ENCODE peak calls at places on chromosomes 1 and 21, in ten cellular contexts. One of them, this sample, is unnamed.

GRCh38 chr1:40266786-40267535 is 8.9 kb downstream of the ZMPSTE24 start:
- DNase-seq in GM12878: no peak
- DNase-seq in upper lobe of left lung: no peak
- DNase-seq in stomach: no peak
- DNase-seq in K562: no peak
- DNase-seq in endothelial cell of umbilical vein: no peak
- DNase-seq in breast epithelium: no peak
- DNase-seq in spleen: no peak
- DNase-seq in Panc1: no peak
- DNase-seq in vagina: no peak
- DNase-seq in this sample: no peak

GRCh38 chr21:45549670-45550463 is 7.6 kb upstream of the SLC19A1 start:
- DNase-seq in vagina: no peak
- DNase-seq in spleen: peak; percentile 91
- DNase-seq in Panc1: no peak
- DNase-seq in stomach: no peak
- DNase-seq in K562: no peak
- DNase-seq in upper lobe of left lung: peak; percentile 63
- DNase-seq in endothelial cell of umbilical vein: no peak
- DNase-seq in GM12878: peak; percentile 49
- DNase-seq in breast epithelium: no peak
- DNase-seq in this sample: no peak

GRCh38 chr21:26966978-26967913 is at the start of gene ADAMTS5:
- DNase-seq in Panc1: no peak
- DNase-seq in GM12878: no peak
- DNase-seq in breast epithelium: peak; percentile 40
- DNase-seq in upper lobe of left lung: no peak
- DNase-seq in vagina: no peak
- DNase-seq in stomach: peak; percentile 25
- DNase-seq in spleen: peak; percentile 78
- DNase-seq in K562: no peak
- DNase-seq in endothelial cell of umbilical vein: peak; percentile 15
- DNase-seq in this sample: no peak

GRCh38 chr1:219385786-219386427 is 212.2 kb downstream of the LYPLAL1 start:
- DNase-seq in breast epithelium: no peak
- DNase-seq in K562: peak; percentile 67
- DNase-seq in Panc1: peak; percentile 68
- DNase-seq in GM12878: peak; percentile 5
- DNase-seq in spleen: no peak
- DNase-seq in upper lobe of left lung: peak; percentile 24
- DNase-seq in stomach: no peak
- DNase-seq in endothelial cell of umbilical vein: peak; percentile 66
- DNase-seq in vagina: no peak
- DNase-seq in this sample: no peak

GRCh38 chr1:29413661-29414060 is 177.3 kb downstream of the PTPRU start:
- DNase-seq in stomach: no peak
- DNase-seq in upper lobe of left lung: no peak
- DNase-seq in K562: no peak
- DNase-seq in endothelial cell of umbilical vein: no peak
- DNase-seq in GM12878: no peak
- DNase-seq in spleen: no peak
- DNase-seq in Panc1: no peak
- DNase-seq in breast epithelium: no peak
- DNase-seq in vagina: no peak
- DNase-seq in this sample: no peak

GRCh38 chr1:178093958-178094751 is at the start of gene RASAL2:
- DNase-seq in upper lobe of left lung: peak; percentile 61
- DNase-seq in stomach: peak; percentile 62
- DNase-seq in spleen: peak; percentile 88
- DNase-seq in endothelial cell of umbilical vein: peak; percentile 70
- DNase-seq in vagina: no peak
- DNase-seq in breast epithelium: peak; percentile 39
- DNase-seq in GM12878: no peak
- DNase-seq in K562: peak; percentile 57
- DNase-seq in Panc1: no peak
- DNase-seq in this sample: no peak

GRCh38 chr1:219904934-219905333 is 23.4 kb downstream of the SLC30A10 start:
- DNase-seq in upper lobe of left lung: no peak
- DNase-seq in K562: peak; percentile 71
- DNase-seq in stomach: no peak
- DNase-seq in endothelial cell of umbilical vein: no peak
- DNase-seq in spleen: no peak
- DNase-seq in vagina: no peak
- DNase-seq in breast epithelium: no peak
- DNase-seq in GM12878: no peak
- DNase-seq in Panc1: no peak
- DNase-seq in this sample: no peak

GRCh38 chr1:26557078-26557477 is 27.5 kb downstream of the RPS6KA1 start:
- DNase-seq in Panc1: no peak
- DNase-seq in upper lobe of left lung: no peak
- DNase-seq in vagina: no peak
- DNase-seq in breast epithelium: no peak
- DNase-seq in endothelial cell of umbilical vein: no peak
- DNase-seq in GM12878: no peak
- DNase-seq in K562: no peak
- DNase-seq in spleen: no peak
- DNase-seq in stomach: no peak
- DNase-seq in this sample: no peak

GRCh38 chr1:54406339-54407181 is at the start of gene SSBP3:
- DNase-seq in spleen: peak; percentile 99
- DNase-seq in Panc1: no peak
- DNase-seq in breast epithelium: peak; percentile 87
- DNase-seq in stomach: peak; percentile 95
- DNase-seq in upper lobe of left lung: peak; percentile 93
- DNase-seq in vagina: no peak
- DNase-seq in endothelial cell of umbilical vein: peak; percentile 95
- DNase-seq in K562: peak; percentile 97
- DNase-seq in GM12878: peak; percentile 60
- DNase-seq in this sample: no peak

GRCh38 chr1:187070076-187070475 is 241.3 kb downstream of the PLA2G4A start:
- DNase-seq in spleen: no peak
- DNase-seq in stomach: no peak
- DNase-seq in vagina: no peak
- DNase-seq in GM12878: no peak
- DNase-seq in Panc1: no peak
- DNase-seq in K562: no peak
- DNase-seq in upper lobe of left lung: no peak
- DNase-seq in breast epithelium: no peak
- DNase-seq in endothelial cell of umbilical vein: no peak
- DNase-seq in this sample: no peak

GRCh38 chr1:182768973-182769372 is 20.6 kb upstream of the NPL start:
- DNase-seq in K562: no peak
- DNase-seq in spleen: no peak
- DNase-seq in Panc1: no peak
- DNase-seq in endothelial cell of umbilical vein: no peak
- DNase-seq in stomach: no peak
- DNase-seq in breast epithelium: no peak
- DNase-seq in upper lobe of left lung: no peak
- DNase-seq in vagina: no peak
- DNase-seq in GM12878: no peak
- DNase-seq in this sample: no peak

GRCh38 chr1:232570007-232570406 is 59.9 kb downstream of the SIPA1L2 start:
- DNase-seq in K562: no peak
- DNase-seq in stomach: no peak
- DNase-seq in Panc1: no peak
- DNase-seq in vagina: no peak
- DNase-seq in GM12878: no peak
- DNase-seq in endothelial cell of umbilical vein: peak; percentile 38
- DNase-seq in breast epithelium: no peak
- DNase-seq in spleen: no peak
- DNase-seq in upper lobe of left lung: no peak
- DNase-seq in this sample: no peak

GRCh38 chr1:93874025-93874651 is 4.9 kb downstream of the DNTTIP2 start:
- DNase-seq in endothelial cell of umbilical vein: peak; percentile 21
- DNase-seq in upper lobe of left lung: no peak
- DNase-seq in stomach: no peak
- DNase-seq in K562: no peak
- DNase-seq in GM12878: no peak
- DNase-seq in vagina: no peak
- DNase-seq in spleen: no peak
- DNase-seq in Panc1: peak; percentile 13
- DNase-seq in breast epithelium: no peak
- DNase-seq in this sample: no peak

GRCh38 chr21:31137951-31138350 is 99.7 kb upstream of the KRTAP19-8 start:
- DNase-seq in spleen: no peak
- DNase-seq in vagina: no peak
- DNase-seq in K562: no peak
- DNase-seq in Panc1: no peak
- DNase-seq in GM12878: no peak
- DNase-seq in breast epithelium: no peak
- DNase-seq in upper lobe of left lung: no peak
- DNase-seq in stomach: no peak
- DNase-seq in endothelial cell of umbilical vein: no peak
- DNase-seq in this sample: no peak

GRCh38 chr1:234960722-234961467 is 167.7 kb downstream of the TOMM20 start:
- DNase-seq in endothelial cell of umbilical vein: peak; percentile 95
- DNase-seq in breast epithelium: no peak
- DNase-seq in GM12878: no peak
- DNase-seq in spleen: no peak
- DNase-seq in K562: peak; percentile 65
- DNase-seq in vagina: no peak
- DNase-seq in Panc1: no peak
- DNase-seq in upper lobe of left lung: peak; percentile 75
- DNase-seq in stomach: peak; percentile 78
- DNase-seq in this sample: no peak

GRCh38 chr1:234963904-234964702 is 164.5 kb downstream of the TOMM20 start:
- DNase-seq in vagina: no peak
- DNase-seq in breast epithelium: no peak
- DNase-seq in Panc1: no peak
- DNase-seq in endothelial cell of umbilical vein: peak; percentile 33
- DNase-seq in GM12878: no peak
- DNase-seq in stomach: peak; percentile 66
- DNase-seq in upper lobe of left lung: no peak
- DNase-seq in K562: no peak
- DNase-seq in spleen: no peak
- DNase-seq in this sample: no peak

GRCh38 chr1:234962340-234962989 is 166.2 kb downstream of the TOMM20 start:
- DNase-seq in stomach: no peak
- DNase-seq in breast epithelium: no peak
- DNase-seq in endothelial cell of umbilical vein: no peak
- DNase-seq in K562: peak; percentile 74
- DNase-seq in spleen: no peak
- DNase-seq in GM12878: peak; percentile 91
- DNase-seq in Panc1: no peak
- DNase-seq in vagina: no peak
- DNase-seq in upper lobe of left lung: no peak
- DNase-seq in this sample: no peak

GRCh38 chr1:234963180-234963903 is 165.3 kb downstream of the TOMM20 start:
- DNase-seq in GM12878: peak; percentile 97
- DNase-seq in stomach: peak; percentile 88
- DNase-seq in breast epithelium: peak; percentile 91
- DNase-seq in upper lobe of left lung: peak; percentile 94
- DNase-seq in K562: peak; percentile 80
- DNase-seq in Panc1: no peak
- DNase-seq in spleen: peak; percentile 97
- DNase-seq in endothelial cell of umbilical vein: peak; percentile 34
- DNase-seq in vagina: no peak
- DNase-seq in this sample: no peak

GRCh38 chr1:234961468-234962339 is 166.9 kb downstream of the TOMM20 start:
- DNase-seq in K562: no peak
- DNase-seq in endothelial cell of umbilical vein: peak; percentile 68
- DNase-seq in spleen: no peak
- DNase-seq in breast epithelium: no peak
- DNase-seq in upper lobe of left lung: no peak
- DNase-seq in vagina: no peak
- DNase-seq in stomach: no peak
- DNase-seq in GM12878: no peak
- DNase-seq in Panc1: no peak
- DNase-seq in this sample: no peak
- H3K4me3 ChIP-seq in K562: no peak overlapping the region
- H3K4me3 ChIP-seq in endothelial cell of umbilical vein: no peak overlapping the region
- H3K4me3 ChIP-seq in spleen: no peak overlapping the region
- H3K4me3 ChIP-seq in breast epithelium: no peak overlapping the region
- H3K4me3 ChIP-seq in upper lobe of left lung: no peak overlapping the region
- H3K4me3 ChIP-seq in vagina: no peak overlapping the region
- H3K4me3 ChIP-seq in stomach: no peak overlapping the region
- H3K4me3 ChIP-seq in GM12878: peak overlapping the region; percentile 45
- H3K4me3 ChIP-seq in Panc1: peak overlapping the region; percentile 17
- H3K4me3 ChIP-seq in this sample: no peak overlapping the region

GRCh38 chr1:85203573-85204169 is 2.9 kb upstream of the SYDE2 start:
- DNase-seq in breast epithelium: no peak
- DNase-seq in spleen: no peak
- DNase-seq in stomach: no peak
- DNase-seq in endothelial cell of umbilical vein: no peak
- DNase-seq in GM12878: no peak
- DNase-seq in upper lobe of left lung: no peak
- DNase-seq in K562: no peak
- DNase-seq in Panc1: no peak
- DNase-seq in vagina: no peak
- DNase-seq in this sample: peak; percentile 97
- H3K27ac ChIP-seq in breast epithelium: no peak overlapping the region
- H3K27ac ChIP-seq in spleen: no peak overlapping the region
- H3K27ac ChIP-seq in stomach: no peak overlapping the region
- H3K27ac ChIP-seq in endothelial cell of umbilical vein: no peak overlapping the region
- H3K27ac ChIP-seq in GM12878: no peak overlapping the region
- H3K27ac ChIP-seq in upper lobe of left lung: no peak overlapping the region
- H3K27ac ChIP-seq in K562: no peak overlapping the region
- H3K27ac ChIP-seq in Panc1: peak overlapping the region; percentile 66
- H3K27ac ChIP-seq in vagina: no peak overlapping the region
- H3K27ac ChIP-seq in this sample: peak overlapping the region; percentile 93

DNA sequence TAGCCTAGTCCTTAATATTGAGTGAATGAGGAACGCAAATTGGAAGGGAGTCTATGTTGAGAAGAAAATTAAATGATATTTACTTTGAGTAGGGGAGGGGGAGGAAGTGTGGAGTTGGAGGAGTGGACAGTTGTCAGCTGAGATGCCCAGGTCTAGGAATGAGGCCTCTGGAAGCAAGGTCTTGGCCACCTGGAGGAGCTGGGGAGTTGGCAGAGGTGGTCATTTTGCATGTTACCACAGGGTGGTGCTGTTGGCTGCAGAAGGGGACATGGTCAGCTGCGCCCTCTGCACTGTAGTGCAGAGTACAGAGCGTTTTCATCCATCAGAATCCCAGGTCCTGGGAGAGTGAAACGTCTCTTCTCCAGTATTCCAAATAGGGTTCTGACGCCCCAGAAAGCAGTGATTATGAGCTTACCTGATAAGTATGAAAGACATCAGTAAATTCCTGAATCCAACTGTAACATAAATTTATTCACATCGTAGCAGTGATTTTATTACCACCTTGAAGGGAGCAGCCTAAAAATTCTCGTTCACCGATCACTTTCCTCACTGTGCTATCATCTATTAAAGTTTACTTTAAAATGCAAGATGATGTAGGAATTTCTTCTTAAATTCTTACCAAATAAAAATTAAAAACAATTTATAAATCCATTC is 13.8 kb downstream of the PARK7 start:
- DNase-seq in stomach: peak; percentile 82
- DNase-seq in K562: peak; percentile 87
- DNase-seq in spleen: no peak
- DNase-seq in vagina: no peak
- DNase-seq in breast epithelium: peak; percentile 59
- DNase-seq in upper lobe of left lung: peak; percentile 72
- DNase-seq in endothelial cell of umbilical vein: peak; percentile 81
- DNase-seq in GM12878: no peak
- DNase-seq in Panc1: peak; percentile 86
- DNase-seq in this sample: no peak
- TF ChIP-seq POLR2AphosphoS5 in stomach: peak; percentile 65
- TF ChIP-seq POLR2AphosphoS5 in K562: no peak
- TF ChIP-seq POLR2AphosphoS5 in spleen: no peak
- TF ChIP-seq POLR2AphosphoS5 in vagina: no peak
- TF ChIP-seq POLR2AphosphoS5 in breast epithelium: no peak
- TF ChIP-seq POLR2AphosphoS5 in upper lobe of left lung: no peak
- TF ChIP-seq POLR2AphosphoS5 in endothelial cell of umbilical vein: no peak
- TF ChIP-seq POLR2AphosphoS5 in GM12878: no peak
- TF ChIP-seq POLR2AphosphoS5 in Panc1: peak; percentile 55
- TF ChIP-seq POLR2AphosphoS5 in this sample: no peak

GRCh38 chr1:156898971-156899657 is 5.6 kb downstream of the PEAR1 start:
- DNase-seq in stomach: no peak
- DNase-seq in spleen: no peak
- DNase-seq in vagina: no peak
- DNase-seq in breast epithelium: no peak
- DNase-seq in endothelial cell of umbilical vein: no peak
- DNase-seq in upper lobe of left lung: no peak
- DNase-seq in K562: no peak
- DNase-seq in GM12878: no peak
- DNase-seq in Panc1: no peak
- DNase-seq in this sample: no peak
- H3K4me3 ChIP-seq in stomach: no peak overlapping the region
- H3K4me3 ChIP-seq in spleen: no peak overlapping the region
- H3K4me3 ChIP-seq in vagina: no peak overlapping the region
- H3K4me3 ChIP-seq in breast epithelium: no peak overlapping the region
- H3K4me3 ChIP-seq in endothelial cell of umbilical vein: peak overlapping the region; percentile 38
- H3K4me3 ChIP-seq in upper lobe of left lung: no peak overlapping the region
- H3K4me3 ChIP-seq in K562: no peak overlapping the region
- H3K4me3 ChIP-seq in GM12878: no peak overlapping the region
- H3K4me3 ChIP-seq in Panc1: no peak overlapping the region
- H3K4me3 ChIP-seq in this sample: no peak overlapping the region

This sample was measured in SK-N-MC.